ENCODE peak calls at places on chromosome 11, in nine cellular contexts. G is fibroblast of lung, K is left lung, P is K562, O is psoas muscle, N is mesendoderm, U is prostate gland, V is aorta, C is Karpas-422. W is an unnamed sample. For H3K4me1, the result is how much of the 10 kb centered on the place peaks cover.

GRCh38 chr11:105357764-105358163 is 218.2 kb upstream of the CARD18 start:
- DNase-seq in O (no peak), U (no peak), C (no peak), K (no peak), P (no peak), V (no peak), G (no peak), N (no peak), W (no peak)

GRCh38 chr11:67366546-67366945 is 6.9 kb downstream of the CLCF1 start:
- DNase-seq in N (no peak), V (no peak), O (no peak), P (no peak), G (peak), K (no peak), C (no peak), U (no peak), W (no peak)

GRCh38 chr11:117520201-117520600 is 192.5 kb downstream of the CEP164 start:
- DNase-seq in C (no peak), U (no peak), V (no peak), G (no peak), N (no peak), P (no peak), O (no peak), K (no peak), W (no peak)

GRCh38 chr11:124098142-124098541 is 17.1 kb upstream of the VWA5A start:
- DNase-seq in G (no peak), K (no peak), P (no peak), C (no peak), V (no peak), O (no peak), U (no peak), N (no peak), W (no peak)

GRCh38 chr11:8335683-8336082 is 72.0 kb upstream of the LMO1 start:
- DNase-seq in C (no peak), G (no peak), K (no peak), N (no peak), V (no peak), P (no peak), O (no peak), U (no peak), W (no peak)

GRCh38 chr11:17873571-17873970 is 139.0 kb downstream of the KCNC1 start:
- DNase-seq in G (no peak), U (no peak), P (no peak), N (no peak), O (no peak), V (no peak), K (no peak), C (no peak), W (no peak)

GRCh38 chr11:2555376-2555775 is 110.6 kb downstream of the KCNQ1 start:
- DNase-seq in G (no peak), P (no peak), V (peak), K (peak), C (no peak), N (no peak), U (no peak), O (peak), W (no peak)

GRCh38 chr11:9953994-9954626 is 290.2 kb downstream of the SWAP70 start:
- DNase-seq in P (no peak), V (no peak), C (no peak), G (peak), O (no peak), K (no peak), N (no peak), U (no peak), W (peak)

GRCh38 chr11:120400564-120401364 is 64.6 kb downstream of the ARHGEF12 start:
- DNase-seq in O (no peak), U (peak), P (peak), C (no peak), K (no peak), N (peak), V (no peak), G (peak), W (peak)

GRCh38 chr11:79413258-79413657 is 27.6 kb downstream of the TENM4 start:
- DNase-seq in V (peak), N (peak), C (no peak), G (peak), U (no peak), O (peak), P (no peak), K (peak), W (no peak)

GRCh38 chr11:85759915-85760314 is 51.0 kb downstream of the SYTL2 start:
- DNase-seq in G (peak), N (peak), C (no peak), K (no peak), V (no peak), U (no peak), P (no peak), O (no peak), W (no peak)

GRCh38 chr11:43643898-43644625 is 36.5 kb upstream of the HSD17B12 start:
- DNase-seq in V (peak), K (peak), U (peak), C (peak), N (peak), G (peak), P (peak), O (peak), W (peak)

GRCh38 chr11:68930991-68931855 is 27.5 kb downstream of the IGHMBP2 start:
- DNase-seq in P (no peak), V (no peak), K (no peak), N (no peak), G (no peak), C (no peak), O (no peak), U (no peak), W (peak)

GRCh38 chr11:30553521-30554110 is 32.5 kb downstream of the MPPED2 start:
- DNase-seq in C (no peak), G (no peak), N (peak), U (no peak), V (no peak), O (no peak), K (no peak), P (no peak), W (no peak)

GRCh38 chr11:22510741-22511140 is 114.9 kb downstream of the FANCF start:
- DNase-seq in U (no peak), C (no peak), P (no peak), V (no peak), K (no peak), O (no peak), N (no peak), G (peak), W (no peak)

GRCh38 chr11:119594639-119595249 is 134.3 kb downstream of the NECTIN1 start:
- DNase-seq in U (no peak), O (peak), G (peak), N (no peak), P (peak), C (no peak), K (peak), V (no peak), W (peak)

GRCh38 chr11:2314525-2315394 is 12.9 kb downstream of the TSPAN32 start:
- DNase-seq in O (peak), C (no peak), V (peak), K (peak), N (no peak), U (peak), G (peak), P (no peak), W (peak)

GRCh38 chr11:6609502-6610015 is 2.5 kb downstream of the TAF10 start:
- DNase-seq in C (no peak), K (no peak), N (no peak), U (no peak), G (no peak), O (no peak), V (no peak), P (no peak), W (no peak)

GRCh38 chr11:6610591-6610990 is 1.4 kb downstream of the TAF10 start:
- DNase-seq in N (no peak), U (no peak), G (no peak), C (no peak), O (no peak), K (no peak), V (no peak), P (no peak), W (no peak)

GRCh38 chr11:6607190-6607635 is 3.6 kb downstream of the ILK start:
- DNase-seq in K (no peak), N (no peak), U (no peak), V (no peak), P (no peak), C (no peak), O (no peak), G (no peak), W (no peak)

GRCh38 chr11:6608011-6608410 is 4.0 kb downstream of the TAF10 start:
- DNase-seq in U (no peak), O (no peak), V (no peak), G (no peak), N (no peak), K (no peak), P (no peak), C (no peak), W (no peak)

DNA sequence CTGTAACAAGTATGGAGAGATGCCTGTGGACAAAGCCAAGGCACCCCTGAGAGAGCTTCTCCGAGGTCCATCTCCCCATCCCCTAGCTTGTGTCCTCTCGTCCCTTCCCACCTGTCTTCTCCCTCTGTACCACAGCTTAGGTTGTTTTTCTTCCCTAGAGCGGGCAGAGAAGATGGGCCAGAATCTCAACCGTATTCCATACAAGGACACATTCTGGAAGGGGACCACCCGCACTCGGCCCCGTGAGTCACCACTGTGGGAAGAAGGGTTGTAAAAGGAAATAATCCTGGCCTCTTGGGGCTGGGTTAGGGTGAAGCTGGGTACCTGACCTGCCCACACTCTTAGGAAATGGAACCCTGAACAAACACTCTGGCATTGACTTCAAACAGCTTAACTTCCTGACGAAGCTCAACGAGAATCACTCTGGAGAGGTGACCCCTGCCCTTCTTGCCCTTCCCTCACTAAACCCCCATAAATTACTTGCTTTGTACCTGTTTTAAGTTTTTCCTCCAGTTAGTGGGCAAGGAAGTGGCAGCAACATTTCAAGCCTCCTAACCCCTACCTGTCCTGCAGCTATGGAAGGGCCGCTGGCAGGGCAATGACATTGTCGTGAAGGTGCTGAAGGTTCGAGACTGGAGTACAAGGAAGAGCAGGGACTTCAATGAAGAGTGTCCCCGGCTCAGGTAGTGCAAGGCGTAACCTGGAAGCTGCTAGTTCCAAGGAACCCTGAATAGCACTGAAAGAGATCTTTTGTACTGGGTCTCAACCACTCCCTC is 3.1 kb downstream of the TAF10 start:
- DNase-seq in U (no peak), O (no peak), C (no peak), V (peak), G (no peak), K (no peak), P (no peak), N (no peak), W (peak)
- H3K4me1 ChIP-seq in U (under half), O (half or more), C (half or more), V (under half), G (under half), K (under half), P (under half), N (under half), W (half or more)

GRCh38 chr11:126843096-126843495 is 157.5 kb downstream of the KIRREL3 start:
- DNase-seq in U (no peak), P (no peak), G (no peak), K (no peak), V (no peak), O (no peak), C (no peak), N (no peak), W (no peak)
- H3K4me1 ChIP-seq in U (under half), P (under half), G (under half), K (under half), V (under half), O (under half), C (under half), N (under half), W (under half)

GRCh38 chr11:134584001-134584561 is 172.0 kb upstream of the B3GAT1 start:
- DNase-seq in O (no peak), C (no peak), K (no peak), P (no peak), V (peak), U (no peak), G (no peak), N (no peak), W (no peak)

GRCh38 chr11:134580635-134581025 is 168.6 kb upstream of the B3GAT1 start:
- DNase-seq in G (no peak), V (peak), O (no peak), K (no peak), C (no peak), U (no peak), P (no peak), N (no peak), W (no peak)

GRCh38 chr11:134581121-134581626 is 169.1 kb upstream of the B3GAT1 start:
- DNase-seq in V (peak), U (no peak), G (no peak), K (no peak), P (no peak), C (no peak), O (no peak), N (no peak), W (no peak)

GRCh38 chr11:134583397-134583990 is 171.5 kb upstream of the B3GAT1 start:
- DNase-seq in O (no peak), C (no peak), U (no peak), V (peak), K (peak), G (no peak), N (no peak), P (no peak), W (no peak)

DNA sequence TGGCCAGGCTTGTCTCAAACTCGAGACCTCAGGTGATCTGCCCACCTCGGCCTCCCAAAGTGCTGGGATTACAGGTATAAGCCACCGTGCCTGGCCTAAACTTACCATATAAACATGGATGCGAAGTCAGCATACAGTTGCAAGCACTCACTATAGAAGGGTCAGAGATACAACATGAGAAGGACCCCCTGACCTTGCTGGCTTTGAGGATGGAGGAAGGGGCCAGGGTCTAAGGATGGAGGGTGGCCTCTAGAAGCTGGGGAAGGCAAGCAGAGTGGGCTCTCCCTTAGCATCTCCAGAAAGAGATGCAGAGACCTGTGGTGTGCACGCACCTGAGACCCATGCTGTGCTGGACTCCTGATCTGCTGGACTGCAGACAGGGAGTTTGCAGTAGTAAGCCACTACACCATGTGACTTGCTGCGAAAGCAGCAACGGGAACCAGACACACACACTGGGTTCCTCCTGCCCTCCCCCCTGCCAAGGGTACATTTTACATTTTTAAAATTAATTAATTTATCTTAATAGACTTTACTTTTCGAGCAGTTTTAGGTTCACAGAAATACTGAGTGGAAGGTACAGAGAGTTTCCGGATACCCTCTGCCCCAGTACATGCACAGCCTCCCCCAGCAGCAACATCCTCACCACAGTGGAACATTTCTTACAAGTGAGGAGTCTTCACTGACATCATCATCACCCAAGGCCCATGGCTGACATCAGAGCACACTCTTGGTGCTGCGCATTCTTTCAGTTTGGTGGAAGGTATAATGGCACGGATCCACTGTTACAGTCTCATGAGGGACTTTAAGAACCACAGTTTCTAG is 170.1 kb upstream of the B3GAT1 start:
- DNase-seq in U (no peak), V (peak), C (no peak), K (no peak), O (no peak), N (no peak), G (no peak), P (no peak), W (no peak)
- H3K4me1 ChIP-seq in U (under half), V (under half), C (under half), K (under half), O (under half), N (under half), G (under half), P (under half), W (under half)

DNA sequence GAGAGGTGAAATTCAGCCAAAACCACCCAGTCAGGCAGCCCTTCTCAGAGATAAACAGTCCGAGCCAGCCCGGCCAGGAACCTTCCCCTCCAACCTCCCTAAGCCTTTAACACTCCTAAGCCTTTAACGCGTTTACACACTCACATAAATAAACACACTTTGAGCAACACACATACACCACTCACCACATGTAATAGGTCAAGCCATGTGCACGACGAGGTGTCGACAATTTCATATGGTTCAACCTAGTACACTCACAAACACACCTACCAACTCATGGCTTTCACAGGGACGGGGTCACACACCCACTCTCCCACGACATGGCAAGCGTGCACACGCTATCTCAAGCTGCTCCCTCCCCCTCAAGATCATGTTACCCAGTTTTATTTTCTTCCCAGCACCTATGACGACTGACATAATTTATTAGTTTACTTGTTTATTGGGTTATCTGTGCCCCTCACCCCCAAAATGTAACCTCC is 15.5 kb downstream of the SLC43A1 start:
- DNase-seq in O (no peak), K (no peak), N (no peak), V (no peak), P (no peak), G (no peak), U (no peak), C (no peak), W (no peak)
- H3K4me1 ChIP-seq in O (under half), K (under half), N (under half), V (under half), P (under half), G (under half), U (under half), C (under half), W (under half)

DNA sequence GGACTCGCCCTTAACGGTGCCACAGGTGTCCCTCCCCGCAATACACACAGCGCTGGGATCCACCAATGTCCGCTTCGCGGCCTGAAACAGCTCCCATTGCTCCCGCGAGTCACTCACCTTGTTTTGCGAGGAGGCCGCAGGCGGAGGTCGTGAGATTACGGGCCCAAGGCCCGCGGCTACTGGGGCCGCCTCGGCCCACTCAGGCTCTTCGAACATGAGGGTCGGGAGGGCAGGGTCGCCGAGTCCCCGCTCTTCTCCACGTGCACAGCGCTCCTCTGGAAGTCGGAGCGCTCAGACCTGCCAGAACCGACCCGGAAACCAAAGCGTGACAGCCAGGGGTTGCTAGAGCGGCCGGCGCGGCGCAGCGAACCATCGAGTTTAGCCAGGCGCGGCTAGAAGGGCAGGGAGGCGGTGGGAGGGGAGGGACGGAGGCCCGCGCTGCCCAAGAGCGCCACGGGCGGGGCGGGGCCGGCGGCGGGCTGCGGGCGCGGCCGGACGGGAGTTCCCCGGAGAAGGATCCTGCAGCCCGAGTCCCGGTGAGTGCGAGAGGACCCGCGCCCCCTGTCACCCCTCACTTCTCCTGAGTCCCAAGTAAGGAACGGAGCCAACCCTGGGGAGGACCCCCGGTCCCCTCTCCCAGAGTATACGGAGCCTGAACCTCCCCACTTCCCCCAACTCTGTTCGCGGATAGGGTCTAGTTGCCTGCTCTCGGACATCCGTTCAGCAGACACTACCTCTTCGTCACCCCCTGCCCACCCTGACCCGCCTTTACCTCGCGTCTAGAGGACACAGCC is at the start of the genes ILK and RRP8:
- DNase-seq in G (peak), P (peak), U (peak), O (peak), K (peak), V (peak), N (peak), C (peak), W (peak)
- H3K4me1 ChIP-seq in G (under half), P (under half), U (under half), O (half or more), K (under half), V (under half), N (under half), C (half or more), W (under half)

GRCh38 chr11:93491941-93492340 is 51.2 kb downstream of the SMCO4 start:
- DNase-seq in K (no peak), N (no peak), O (no peak), P (no peak), C (no peak), G (no peak), U (no peak), V (no peak), W (no peak)

GRCh38 chr11:93490996-93491618 is 52.1 kb downstream of the SMCO4 start:
- DNase-seq in K (no peak), C (no peak), O (no peak), V (no peak), N (peak), U (no peak), G (no peak), P (no peak), W (no peak)

GRCh38 chr11:93493252-93493897 is 49.8 kb downstream of the SMCO4 start:
- DNase-seq in O (no peak), N (no peak), V (no peak), K (no peak), G (no peak), P (no peak), C (no peak), U (no peak), W (no peak)

GRCh38 chr11:93494341-93494740 is 48.9 kb downstream of the SMCO4 start:
- DNase-seq in N (no peak), K (no peak), U (no peak), C (no peak), P (no peak), V (no peak), G (no peak), O (no peak), W (no peak)

GRCh38 chr11:93492464-93493251 is 50.5 kb downstream of the SMCO4 start:
- DNase-seq in C (no peak), O (no peak), U (no peak), G (no peak), V (no peak), N (no peak), P (no peak), K (no peak), W (no peak)
- H3K4me1 ChIP-seq in C (under half), O (under half), U (under half), G (under half), V (under half), N (under half), P (under half), K (under half), W (under half)

W was measured in SJSA1.